ENCODE peak calls at places on chromosomes 2 and 18, in eight cellular contexts. C, Z, M, A, Y, I, K and S are unnamed samples.

GRCh38 chr2:133937669-133938068 is 316.2 kb upstream of the MGAT5 start:
- DNase-seq in M (no peak), I (no peak), A (no peak), Y (no peak), Z (no peak), C (no peak), K (no peak), S (no peak)

GRCh38 chr2:10080536-10081304 is 509 bp upstream of the CYS1 start:
- DNase-seq in Y (peak; percentile 78), I (peak; percentile 90), C (no peak), A (peak; percentile 38), M (peak; percentile 23), K (no peak), Z (peak; percentile 80), S (no peak)

GRCh38 chr2:206642075-206643025 is at the start of gene FAM237A:
- DNase-seq in Y (peak; percentile 51), A (peak; percentile 72), M (peak; percentile 12), C (no peak), K (no peak), Z (peak; percentile 65), I (peak; percentile 63), S (no peak)

GRCh38 chr2:233026211-233026813 is 6.2 kb upstream of the NEU2 start:
- DNase-seq in C (no peak), A (peak; percentile 59), Y (no peak), K (no peak), M (no peak), Z (no peak), I (no peak), S (no peak)

GRCh38 chr2:172079416-172079815 is 5.9 kb upstream of the DLX1 start:
- DNase-seq in M (no peak), Z (no peak), Y (no peak), C (no peak), K (no peak), A (no peak), I (no peak), S (no peak)

GRCh38 chr2:189066037-189066436 is 91.9 kb downstream of the COL3A1 start:
- DNase-seq in A (no peak), Y (no peak), I (no peak), M (no peak), K (no peak), Z (no peak), C (no peak), S (no peak)

GRCh38 chr2:10326707-10327594 is 24.2 kb downstream of the HPCAL1 start:
- DNase-seq in C (no peak), Z (no peak), M (peak; percentile 46), K (no peak), Y (no peak), A (no peak), I (no peak), S (no peak)

GRCh38 chr2:64845273-64845905 is 143.8 kb upstream of the SLC1A4 start:
- DNase-seq in Y (no peak), Z (no peak), C (no peak), K (peak; percentile 2), I (no peak), M (no peak), A (no peak), S (no peak)

GRCh38 chr18:9101730-9102390 is 639 bp upstream of the NDUFV2 start:
- DNase-seq in K (no peak), A (peak; percentile 67), I (no peak), C (no peak), M (no peak), Y (peak; percentile 31), Z (peak; percentile 58), S (no peak)

GRCh38 chr18:74128114-74128513 is 19.5 kb downstream of the FBXO15 start:
- DNase-seq in K (no peak), C (no peak), M (no peak), A (no peak), Z (no peak), I (no peak), Y (no peak), S (no peak)

GRCh38 chr2:237694423-237695194 is 67.2 kb downstream of the LRRFIP1 start:
- DNase-seq in Y (no peak), K (no peak), C (no peak), Z (no peak), I (peak; percentile 70), A (no peak), M (no peak), S (no peak)

GRCh38 chr2:56357655-56358295 is 174.0 kb downstream of the CCDC85A start:
- DNase-seq in Z (no peak), K (no peak), Y (no peak), C (no peak), M (no peak), A (peak; percentile 6), I (no peak), S (no peak)

GRCh38 chr18:55731594-55732042 is 143.6 kb upstream of the TCF4 start:
- DNase-seq in Y (no peak), Z (no peak), I (no peak), K (no peak), A (peak; percentile 10), M (no peak), C (no peak), S (no peak)

GRCh38 chr2:127293758-127294562 is at the start of gene ERCC3:
- DNase-seq in K (peak; percentile 83), C (peak; percentile 60), I (peak; percentile 94), M (peak; percentile 87), Z (peak; percentile 96), Y (peak; percentile 96), A (peak; percentile 80), S (peak; percentile 91)

GRCh38 chr2:71385008-71385407 is 53.4 kb downstream of the ZNF638 start:
- DNase-seq in A (peak; percentile 78), C (no peak), Z (no peak), Y (no peak), I (no peak), M (no peak), K (no peak), S (no peak)

GRCh38 chr2:187577310-187577709 is 23.1 kb upstream of the TFPI start:
- DNase-seq in M (no peak), I (no peak), K (no peak), Z (no peak), Y (no peak), A (no peak), C (no peak), S (no peak)
- TF ChIP-seq CTCF in M (no peak), I (no peak), K (no peak), Z (no peak), Y (no peak), A (no peak), C (no peak), S (no peak)

GRCh38 chr18:58042826-58043362 is 1.1 kb upstream of the NEDD4L start:
- DNase-seq in A (no peak), M (no peak), Z (no peak), K (no peak), Y (no peak), I (no peak), C (no peak), S (no peak)

GRCh38 chr18:58046087-58046793 is 2.2 kb downstream of the NEDD4L start:
- DNase-seq in Z (no peak), I (no peak), Y (no peak), K (no peak), M (no peak), C (no peak), A (no peak), S (no peak)

GRCh38 chr18:58045265-58046086 is 1.4 kb downstream of the NEDD4L start:
- DNase-seq in C (peak; percentile 58), I (peak; percentile 87), K (peak; percentile 28), M (peak; percentile 13), A (peak; percentile 26), Z (peak; percentile 32), Y (peak; percentile 26), S (no peak)

GRCh38 chr18:58043452-58044369 is at the start of gene NEDD4L:
- DNase-seq in K (peak; percentile 78), A (peak; percentile 89), Z (peak; percentile 89), Y (peak; percentile 86), C (peak; percentile 80), I (peak; percentile 93), M (peak; percentile 76), S (peak; percentile 69)

DNA sequence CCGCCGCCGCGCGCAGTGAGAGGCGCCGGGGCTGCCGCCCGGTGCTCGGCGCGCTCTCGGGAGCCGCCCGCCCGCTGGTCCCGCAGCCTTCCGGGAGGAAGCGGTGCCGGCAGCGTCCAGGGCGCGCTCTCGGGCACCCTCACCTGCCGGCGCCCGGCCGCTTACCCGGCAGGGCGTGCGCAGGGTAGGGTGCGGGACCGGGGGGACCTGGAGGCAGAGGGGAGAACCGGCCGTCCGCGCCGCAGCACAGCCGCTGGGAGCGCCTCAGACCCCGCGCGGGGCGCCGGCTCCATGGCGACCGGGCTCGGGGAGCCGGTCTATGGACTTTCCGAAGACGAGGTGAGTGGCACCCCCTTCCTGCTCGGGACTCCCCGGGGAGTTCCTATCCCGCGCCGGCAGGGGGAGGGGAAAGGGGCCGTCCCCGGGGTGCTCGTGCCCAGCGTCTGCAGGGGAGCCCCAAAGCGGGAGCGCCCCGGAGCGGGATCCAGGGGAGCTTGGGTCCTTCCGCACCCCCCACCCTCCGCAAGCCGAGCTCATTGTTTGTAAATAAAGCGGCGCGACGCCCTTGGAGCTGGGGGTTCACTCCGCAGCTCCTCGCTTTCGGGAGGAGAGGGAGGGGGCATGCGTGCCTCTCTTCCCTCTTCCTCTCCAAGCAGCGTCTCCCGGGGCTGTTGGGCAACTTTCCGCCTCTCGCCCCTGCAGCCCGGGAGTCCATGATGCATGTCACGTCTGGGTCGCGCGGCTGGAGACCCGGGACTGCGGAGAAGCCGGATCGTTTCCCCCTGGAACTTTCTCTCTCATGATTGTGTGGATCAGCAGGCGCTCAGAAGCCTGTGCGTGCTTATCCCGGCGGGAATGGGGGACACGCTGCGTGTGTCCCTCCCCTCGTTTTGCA is 591 bp downstream of the NEDD4L start:
- DNase-seq in M (peak; percentile 43), Y (peak; percentile 58), K (peak; percentile 44), I (peak; percentile 86), Z (peak; percentile 72), C (peak; percentile 43), A (peak; percentile 8), S (no peak)
- TF ChIP-seq CTCF in M (no peak), Y (no peak), K (no peak), I (no peak), Z (no peak), C (no peak), A (no peak), S (no peak)

GRCh38 chr2:20562540-20563225 is 88.2 kb downstream of the HS1BP3 start:
- DNase-seq in M (no peak), K (no peak), C (no peak), I (no peak), Y (no peak), Z (no peak), A (no peak), S (no peak)
- TF ChIP-seq CTCF in M (no peak), K (no peak), C (no peak), I (no peak), Y (no peak), Z (no peak), A (peak; percentile 20), S (no peak)

DNA sequence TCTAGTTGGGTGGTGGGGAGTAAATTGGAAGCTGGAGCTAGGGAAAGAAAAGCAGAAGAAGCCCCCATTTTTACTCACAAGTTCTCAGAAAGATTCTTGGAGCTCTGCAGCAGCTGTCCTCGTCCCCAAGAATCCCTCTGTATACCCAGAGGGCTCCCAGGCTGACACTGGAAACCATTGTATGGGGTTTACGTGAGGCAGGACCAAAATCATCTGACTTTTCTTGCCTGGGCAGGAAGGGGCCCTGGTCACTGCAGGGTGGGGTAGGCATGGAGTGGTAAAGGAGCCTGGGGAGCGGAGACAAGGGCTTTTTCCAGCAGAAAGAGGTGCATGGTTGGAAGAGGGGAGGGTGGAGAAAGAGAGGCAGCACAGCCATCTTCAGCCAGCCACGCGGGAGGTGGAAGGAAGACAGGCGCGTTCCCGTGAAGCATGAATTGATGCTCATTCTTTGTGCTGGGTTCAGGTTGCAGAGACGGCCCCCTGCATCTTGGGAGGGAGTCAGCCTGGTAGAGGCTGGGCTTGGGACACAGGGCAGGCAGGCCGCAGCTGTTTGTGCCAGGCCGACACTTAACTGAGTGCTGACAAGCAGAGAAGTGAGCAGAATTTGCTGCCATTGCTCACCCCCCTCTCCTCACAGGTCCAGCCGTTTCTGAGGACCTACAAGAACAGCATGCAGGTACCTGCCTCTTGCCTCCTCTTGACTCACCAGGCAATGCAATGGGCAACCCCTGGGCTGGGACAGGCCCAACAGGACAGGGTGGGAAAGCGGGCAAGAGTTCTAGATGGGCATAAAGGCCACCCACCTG is 94.8 kb downstream of the PLB1 start:
- DNase-seq in M (no peak), C (no peak), A (no peak), K (no peak), Y (no peak), I (peak; percentile 48), Z (no peak), S (no peak)
- TF ChIP-seq CTCF in M (no peak), C (no peak), A (no peak), K (no peak), Y (no peak), I (no peak), Z (no peak), S (no peak)